ENCODE peak calls at places on chromosomes 12 and 14, in four cellular contexts. C is stimulated activated CD8-positive, alpha-beta memory T cell treated with anti-CD3 and anti-CD28 coated beads, Interleukin-15, amount 100 ng/mL, for 1 hour; E is ELF-1; O is lower leg skin. M is an unnamed sample.

GRCh38 chr14:38837333-38838048 is 265.5 kb downstream of the SEC23A start:
- DNase-seq in C (no peak), E (no peak), O (no peak), M (no peak)

GRCh38 chr12:65232490-65233077 is 45.9 kb upstream of the MSRB3 start:
- DNase-seq in C (no peak), E (no peak), O (no peak), M (no peak)

GRCh38 chr12:92270501-92270900 is 124.9 kb upstream of the BTG1 start:
- DNase-seq in C (no peak), E (no peak), O (no peak), M (no peak)

GRCh38 chr14:58280954-58281787 is 17.2 kb upstream of the ARID4A start:
- DNase-seq in C (no peak), E (no peak), O (peak), M (no peak)

GRCh38 chr12:59383426-59383822 is 212.4 kb upstream of the SLC16A7 start:
- DNase-seq in C (no peak), E (no peak), O (no peak), M (no peak)

GRCh38 chr12:57723630-57723962 is 14.9 kb downstream of the AGAP2 start:
- DNase-seq in C (no peak), E (no peak), O (no peak), M (no peak)

GRCh38 chr12:9792961-9793617 is 32.4 kb upstream of the CD69 start:
- DNase-seq in C (no peak), E (no peak), O (no peak), M (no peak)

GRCh38 chr14:78863143-78863542 is 693.0 kb downstream of the NRXN3 start:
- DNase-seq in C (no peak), E (peak), O (no peak), M (no peak)

GRCh38 chr12:4974217-4974616 is 64.5 kb downstream of the KCNA1 start:
- DNase-seq in C (no peak), E (no peak), O (no peak), M (no peak)

GRCh38 chr12:13187399-13187798 is 9.1 kb upstream of the EMP1 start:
- DNase-seq in C (no peak), E (no peak), O (no peak), M (no peak)

GRCh38 chr14:105312973-105313372 is 1.6 kb upstream of the PACS2 start:
- DNase-seq in C (no peak), E (no peak), O (no peak), M (no peak)

GRCh38 chr12:53752192-53752601 is 418 bp upstream of the CISTR start:
- DNase-seq in C (no peak), E (no peak), O (no peak), M (no peak)

GRCh38 chr12:103799504-103800251 is 41.4 kb downstream of the NT5DC3 start:
- DNase-seq in C (no peak), E (no peak), O (no peak), M (no peak)

GRCh38 chr12:107541001-107541400 is 144.6 kb upstream of the PWP1 start:
- DNase-seq in C (no peak), E (no peak), O (no peak), M (no peak)

GRCh38 chr12:12735301-12735700 is 18.1 kb downstream of the CDKN1B start:
- DNase-seq in C (no peak), E (no peak), O (no peak), M (no peak)

GRCh38 chr14:24735984-24736630 is 102.1 kb upstream of the GZMB start:
- DNase-seq in C (no peak), E (no peak), O (no peak), M (no peak)

GRCh38 chr12:67442347-67442841 is 173.2 kb downstream of the CAND1 start:
- DNase-seq in C (no peak), E (no peak), O (no peak), M (no peak)

GRCh38 chr12:53205747-53206146 is 1.3 kb downstream of the ITGB7 start:
- DNase-seq in C (no peak), E (no peak), O (no peak), M (no peak)

GRCh38 chr12:50043854-50044253 is 13.5 kb upstream of the ASIC1 start:
- DNase-seq in C (no peak), E (no peak), O (no peak), M (no peak)

GRCh38 chr12:47080725-47081502 is 1.2 kb upstream of the AMIGO2 start:
- DNase-seq in C (no peak), E (peak), O (peak), M (no peak)

GRCh38 chr14:20624495-20625070 is 16.9 kb downstream of the OR6S1 start:
- DNase-seq in C (no peak), E (peak), O (peak), M (no peak)

GRCh38 chr14:60565211-60565610 is 56.3 kb downstream of the SIX6 start:
- DNase-seq in C (no peak), E (no peak), O (no peak), M (peak)

GRCh38 chr14:20692111-20692751 is 3.7 kb downstream of the ANG start:
- DNase-seq in C (no peak), E (no peak), O (no peak), M (no peak)

GRCh38 chr12:54853933-54854538 is at the start of gene MUCL1:
- DNase-seq in C (peak), E (peak), O (peak), M (peak)

GRCh38 chr14:42192659-42193425 is 586.2 kb downstream of the LRFN5 start:
- DNase-seq in C (no peak), E (no peak), O (peak), M (no peak)

GRCh38 chr12:98325003-98325402 is 190.4 kb upstream of the TMPO start:
- DNase-seq in C (no peak), E (no peak), O (no peak), M (no peak)

GRCh38 chr12:123094349-123095073 is 56.4 kb downstream of the PITPNM2 start:
- DNase-seq in C (no peak), E (no peak), O (peak), M (peak)

GRCh38 chr14:58772061-58772604 is 134.4 kb downstream of the DACT1 start:
- DNase-seq in C (no peak), E (no peak), O (no peak), M (no peak)

GRCh38 chr12:57716305-57716704 is 22.2 kb downstream of the AGAP2 start:
- DNase-seq in C (no peak), E (no peak), O (no peak), M (no peak)

GRCh38 chr12:112947761-112948160 is 9.5 kb downstream of the OAS3 start:
- DNase-seq in C (no peak), E (no peak), O (no peak), M (no peak)

M was measured in breast epithelium.